ENCODE peak calls at places on chromosome 20, in five cellular contexts. R, S, F, Y and Q are unnamed samples.

GRCh38 chr20:10651227-10651990 is 22.4 kb downstream of the JAG1 start:
- DNase-seq in F (no peak), R (peak), S (peak), Y (no peak), Q (no peak)

GRCh38 chr20:63553251-63553932 is 567 bp upstream of the FNDC11 start:
- DNase-seq in Y (peak), F (peak), S (peak), R (peak), Q (peak)

GRCh38 chr20:57611605-57612311 is 8.5 kb downstream of the ZBP1 start:
- DNase-seq in F (no peak), R (no peak), S (no peak), Y (no peak), Q (no peak)

GRCh38 chr20:40564997-40565680 is 123.9 kb downstream of the MAFB start:
- DNase-seq in R (peak), F (no peak), S (no peak), Y (no peak), Q (no peak)

GRCh38 chr20:1844723-1845523 is 50.3 kb upstream of the SIRPA start:
- DNase-seq in R (peak), Y (no peak), S (peak), F (no peak), Q (no peak)

GRCh38 chr20:13119583-13119982 is 101.5 kb upstream of the ISM1 start:
- DNase-seq in Y (peak), S (no peak), R (peak), F (peak), Q (peak)

GRCh38 chr20:19646963-19647362 is 111.1 kb upstream of the RIN2 start:
- DNase-seq in F (no peak), S (no peak), Y (no peak), R (no peak), Q (no peak)

GRCh38 chr20:39888310-39888709 is 800.7 kb downstream of the MAFB start:
- DNase-seq in R (no peak), S (no peak), F (no peak), Y (no peak), Q (no peak)

GRCh38 chr20:44582321-44583025 is at the start of gene PKIG:
- DNase-seq in R (peak), Y (no peak), F (no peak), S (peak), Q (no peak)